ENCODE peak calls at places on chromosome 17, in four cellular contexts. One of them, this sample, is unnamed.
A peak's percentile ranks its signal among the peaks of the same experiment; 100 is the strongest.

GRCh38 chr17:81252336-81253329 is 13.5 kb downstream of the NDUFAF8 start:
- DNase-seq in K562: no peak
- DNase-seq in fibroblast of lung: no peak
- DNase-seq in pancreas: no peak
- DNase-seq in this sample: no peak

GRCh38 chr17:17628388-17629008 is 37.0 kb upstream of the PEMT start:
- DNase-seq in K562: no peak
- DNase-seq in fibroblast of lung: no peak
- DNase-seq in pancreas: no peak
- DNase-seq in this sample: no peak

GRCh38 chr17:77501101-77501566 is 360.4 kb downstream of the SEC14L1 start:
- DNase-seq in K562: peak; percentile 60
- DNase-seq in fibroblast of lung: peak; percentile 36
- DNase-seq in pancreas: peak; percentile 2
- DNase-seq in this sample: no peak

GRCh38 chr17:9205520-9206159 is 184.3 kb downstream of the NTN1 start:
- DNase-seq in K562: no peak
- DNase-seq in fibroblast of lung: no peak
- DNase-seq in pancreas: no peak
- DNase-seq in this sample: peak; percentile 23

GRCh38 chr17:64190468-64190867 is 60.5 kb upstream of the ERN1 start:
- DNase-seq in K562: no peak
- DNase-seq in fibroblast of lung: no peak
- DNase-seq in pancreas: no peak
- DNase-seq in this sample: no peak

GRCh38 chr17:17672453-17673368 is 8.5 kb upstream of the RAI1 start:
- DNase-seq in K562: no peak
- DNase-seq in fibroblast of lung: no peak
- DNase-seq in pancreas: peak; percentile 14
- DNase-seq in this sample: no peak

GRCh38 chr17:36183001-36183810 is 6.8 kb upstream of the TBC1D3B start:
- DNase-seq in K562: peak; percentile 23
- DNase-seq in fibroblast of lung: peak; percentile 75
- DNase-seq in pancreas: peak; percentile 58
- DNase-seq in this sample: peak; percentile 73

GRCh38 chr17:74235040-74235581 is 21.7 kb downstream of the TTYH2 start:
- DNase-seq in K562: peak; percentile 28
- DNase-seq in fibroblast of lung: no peak
- DNase-seq in pancreas: no peak
- DNase-seq in this sample: no peak

GRCh38 chr17:61450641-61451537 is 1.3 kb upstream of the TBX4 start:
- DNase-seq in K562: no peak
- DNase-seq in fibroblast of lung: no peak
- DNase-seq in pancreas: no peak
- DNase-seq in this sample: no peak

GRCh38 chr17:6455321-6455705 is 11.1 kb downstream of the PIMREG start:
- DNase-seq in K562: no peak
- DNase-seq in fibroblast of lung: peak; percentile 28
- DNase-seq in pancreas: no peak
- DNase-seq in this sample: no peak

GRCh38 chr17:16215273-16215964 is at the start of gene NCOR1:
- DNase-seq in K562: peak; percentile 79
- DNase-seq in fibroblast of lung: peak; percentile 93
- DNase-seq in pancreas: peak; percentile 95
- DNase-seq in this sample: peak; percentile 95

GRCh38 chr17:39775075-39775474 is 37.3 kb downstream of the GRB7 start:
- DNase-seq in K562: no peak
- DNase-seq in fibroblast of lung: no peak
- DNase-seq in pancreas: no peak
- DNase-seq in this sample: no peak

GRCh38 chr17:16287563-16288027 is 65.7 kb downstream of the CENPV start:
- DNase-seq in K562: peak; percentile 36
- DNase-seq in fibroblast of lung: peak; percentile 79
- DNase-seq in pancreas: no peak
- DNase-seq in this sample: no peak

GRCh38 chr17:71203953-71204352 is 916.9 kb upstream of the SOX9 start:
- DNase-seq in K562: no peak
- DNase-seq in fibroblast of lung: peak; percentile 16
- DNase-seq in pancreas: no peak
- DNase-seq in this sample: no peak

GRCh38 chr17:15966879-15967248 is 21.9 kb downstream of the ADORA2B start:
- DNase-seq in K562: no peak
- DNase-seq in fibroblast of lung: no peak
- DNase-seq in pancreas: no peak
- DNase-seq in this sample: peak; percentile 74

GRCh38 chr17:5580367-5580766 is 3.9 kb downstream of the NLRP1 start:
- DNase-seq in K562: no peak
- DNase-seq in fibroblast of lung: peak; percentile 46
- DNase-seq in pancreas: no peak
- DNase-seq in this sample: no peak

GRCh38 chr17:40025991-40026815 is 11.0 kb downstream of the CSF3 start:
- DNase-seq in K562: no peak
- DNase-seq in fibroblast of lung: no peak
- DNase-seq in pancreas: no peak
- DNase-seq in this sample: no peak

GRCh38 chr17:78826426-78826825 is 14.2 kb downstream of the USP36 start:
- DNase-seq in K562: no peak
- DNase-seq in fibroblast of lung: no peak
- DNase-seq in pancreas: no peak
- DNase-seq in this sample: no peak

GRCh38 chr17:42135664-42136653 is 13.4 kb downstream of the HSPB9 start:
- DNase-seq in K562: peak; percentile 37
- DNase-seq in fibroblast of lung: peak; percentile 64
- DNase-seq in pancreas: peak; percentile 93
- DNase-seq in this sample: peak; percentile 84

GRCh38 chr17:32813021-32813420 is 63.9 kb downstream of the MYO1D start:
- DNase-seq in K562: no peak
- DNase-seq in fibroblast of lung: peak; percentile 17
- DNase-seq in pancreas: no peak
- DNase-seq in this sample: no peak

GRCh38 chr17:65219124-65219523 is 82.0 kb downstream of the RGS9 start:
- DNase-seq in K562: no peak
- DNase-seq in fibroblast of lung: no peak
- DNase-seq in pancreas: no peak
- DNase-seq in this sample: no peak
- TF ChIP-seq CTCF in K562: peak; percentile 45
- TF ChIP-seq CTCF in fibroblast of lung: no peak
- TF ChIP-seq CTCF in pancreas: no peak
- TF ChIP-seq CTCF in this sample: no peak

DNA sequence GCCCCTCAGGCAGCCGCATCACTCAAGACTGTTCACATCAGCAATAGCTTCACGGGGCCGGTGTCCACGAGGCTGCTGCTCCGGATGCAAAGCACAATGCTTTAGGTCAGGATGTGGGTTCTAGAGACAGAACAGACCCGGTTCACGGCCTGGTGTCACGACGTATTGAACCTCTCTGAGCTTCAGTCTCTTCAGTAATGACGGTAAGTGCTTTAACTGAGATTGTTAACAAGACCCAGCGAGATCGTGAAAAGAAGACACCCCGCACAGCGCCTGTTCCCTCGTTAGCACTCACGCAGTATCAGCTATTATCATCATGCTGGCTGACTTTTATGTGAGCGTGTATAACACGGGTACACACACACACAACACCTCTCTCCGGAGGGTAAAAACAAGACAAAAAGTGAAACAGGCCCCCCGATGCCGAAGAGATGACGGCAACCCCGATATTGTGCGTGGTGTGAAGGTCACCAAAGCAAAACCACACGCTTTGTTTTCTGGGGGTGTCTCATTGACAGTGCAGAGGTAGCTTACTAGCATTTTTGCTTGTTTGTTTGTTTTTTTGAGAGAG is 21.4 kb upstream of the ABR start:
- DNase-seq in K562: no peak
- DNase-seq in fibroblast of lung: no peak
- DNase-seq in pancreas: no peak
- DNase-seq in this sample: no peak
- H3K4me1 ChIP-seq in K562: peaks cover 13% of the 10 kb centered on the region
- H3K4me1 ChIP-seq in fibroblast of lung: peaks cover 3% of the 10 kb centered on the region
- H3K4me1 ChIP-seq in pancreas: no peaks in the 10 kb centered on the region
- H3K4me1 ChIP-seq in this sample: peaks cover 86% of the 10 kb centered on the region

DNA sequence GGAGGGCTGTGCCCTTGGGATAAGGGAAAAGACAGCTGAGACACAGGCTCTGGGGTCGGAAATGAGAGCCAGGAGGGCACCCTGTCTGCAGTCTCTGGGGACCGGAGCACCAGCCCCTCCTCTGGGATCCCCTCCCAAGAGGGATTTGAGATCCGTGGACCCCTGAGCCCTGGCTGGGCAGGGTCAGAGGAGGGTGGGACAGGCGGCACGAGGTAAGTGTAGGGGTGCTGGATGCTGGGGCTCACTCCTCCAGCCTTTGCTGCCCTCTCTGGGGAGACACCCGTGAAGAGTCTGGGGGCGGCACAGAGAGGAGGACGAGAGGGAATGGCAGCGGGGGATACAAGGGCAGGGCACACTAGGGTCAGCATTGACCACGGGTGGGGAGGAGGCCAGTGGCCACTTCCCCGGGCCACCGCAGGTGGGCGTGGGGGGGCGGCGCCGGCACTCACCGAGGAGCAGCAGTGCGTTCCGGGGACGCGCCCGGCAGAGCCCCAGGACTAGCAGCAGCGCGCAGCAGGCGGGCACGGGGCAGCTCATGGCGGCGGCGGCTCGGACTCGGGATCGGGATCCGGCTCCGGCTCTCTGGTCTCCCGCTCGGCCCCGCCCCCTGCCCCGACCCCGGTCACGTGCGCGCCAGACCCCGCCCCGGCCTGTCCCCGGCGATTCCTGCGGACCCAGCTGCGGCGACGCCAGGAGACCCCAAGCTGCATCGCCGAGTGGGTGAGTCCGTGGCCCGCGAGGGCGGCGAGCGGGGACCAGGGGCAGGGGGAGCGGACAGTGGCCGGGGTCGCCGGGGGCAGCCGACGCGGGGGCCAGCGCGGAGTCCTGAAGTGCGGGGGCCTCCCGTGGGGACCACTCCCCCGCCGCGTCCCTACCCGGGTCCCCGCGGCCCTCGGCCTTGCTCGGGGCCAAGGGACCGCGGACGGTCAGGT is at the start of the genes SGSH and SLC26A11:
- DNase-seq in K562: peak; percentile 90
- DNase-seq in fibroblast of lung: peak; percentile 42
- DNase-seq in pancreas: peak; percentile 78
- DNase-seq in this sample: peak; percentile 96
- TF ChIP-seq CTCF in K562: no peak
- TF ChIP-seq CTCF in fibroblast of lung: no peak
- TF ChIP-seq CTCF in pancreas: no peak
- TF ChIP-seq CTCF in this sample: no peak

GRCh38 chr17:59368218-59368857 is 36.9 kb downstream of the YPEL2 start:
- DNase-seq in K562: no peak
- DNase-seq in fibroblast of lung: no peak
- DNase-seq in pancreas: no peak
- DNase-seq in this sample: no peak
- H3K4me1 ChIP-seq in K562: peaks cover 3% of the 10 kb centered on the region
- H3K4me1 ChIP-seq in fibroblast of lung: peaks cover 35% of the 10 kb centered on the region
- H3K4me1 ChIP-seq in pancreas: peaks cover 78% of the 10 kb centered on the region
- H3K4me1 ChIP-seq in this sample: peaks cover 50% of the 10 kb centered on the region

DNA sequence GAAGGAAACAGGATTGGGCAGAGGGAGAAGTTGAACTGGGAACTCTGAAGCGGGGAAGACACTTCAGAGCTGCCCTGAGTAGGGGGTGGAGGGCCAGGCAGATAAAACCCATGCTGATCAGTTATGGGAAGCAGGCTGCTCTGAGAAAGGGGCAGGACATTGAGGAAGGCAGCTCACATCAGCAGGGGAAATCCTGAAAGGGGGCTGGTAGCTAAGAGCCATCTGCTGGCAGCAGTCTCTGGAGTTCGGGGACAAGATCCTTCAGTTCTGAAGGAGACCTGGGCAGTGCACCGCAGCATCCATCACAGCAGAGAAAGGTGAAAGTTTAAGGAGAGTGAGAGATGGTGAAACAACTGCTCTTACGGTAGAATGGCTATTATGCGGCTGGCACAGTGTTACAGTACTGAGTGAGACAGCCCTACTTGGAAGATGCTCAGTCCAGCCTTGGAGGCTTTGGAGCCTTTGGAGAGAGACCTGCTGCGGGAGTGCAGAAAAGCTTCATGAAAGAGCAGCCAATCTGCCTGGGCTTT is 5.4 kb upstream of the KIF18B start:
- DNase-seq in K562: no peak
- DNase-seq in fibroblast of lung: no peak
- DNase-seq in pancreas: no peak
- DNase-seq in this sample: no peak
- TF ChIP-seq CTCF in K562: no peak
- TF ChIP-seq CTCF in fibroblast of lung: no peak
- TF ChIP-seq CTCF in pancreas: no peak
- TF ChIP-seq CTCF in this sample: no peak

GRCh38 chr17:47279062-47279801 is 25.6 kb downstream of the ITGB3 start:
- DNase-seq in K562: peak; percentile 77
- DNase-seq in fibroblast of lung: peak; percentile 97
- DNase-seq in pancreas: no peak
- DNase-seq in this sample: peak; percentile 77
- H3K4me1 ChIP-seq in K562: peaks cover 39% of the 10 kb centered on the region
- H3K4me1 ChIP-seq in fibroblast of lung: peaks cover 45% of the 10 kb centered on the region
- H3K4me1 ChIP-seq in pancreas: peaks cover 5% of the 10 kb centered on the region
- H3K4me1 ChIP-seq in this sample: peaks cover 69% of the 10 kb centered on the region

GRCh38 chr17:7887038-7887481 is 1.5 kb upstream of the CHD3 start:
- DNase-seq in K562: no peak
- DNase-seq in fibroblast of lung: no peak
- DNase-seq in pancreas: no peak
- DNase-seq in this sample: no peak
- TF ChIP-seq CTCF in K562: no peak
- TF ChIP-seq CTCF in fibroblast of lung: no peak
- TF ChIP-seq CTCF in pancreas: no peak
- TF ChIP-seq CTCF in this sample: no peak